ENCODE peak calls at places on chromosomes 12 and 14, in four cellular contexts. One of them, this sample, is unnamed. For H3K36me3, the result is how much of the 10 kb centered on the place peaks cover.

GRCh38 chr14:106378191-106378590 is 851.8 kb downstream of the TMEM121 start:
- DNase-seq in ascending aorta: no peak
- DNase-seq in aorta: no peak
- DNase-seq in brain microvascular endothelial cell: no peak
- DNase-seq in this sample: no peak

GRCh38 chr12:122819209-122819805 is 15.9 kb upstream of the HIP1R start:
- DNase-seq in aorta: peak
- DNase-seq in brain microvascular endothelial cell: no peak
- DNase-seq in ascending aorta: no peak
- DNase-seq in this sample: peak

GRCh38 chr14:79043194-79043889 is 873.2 kb downstream of the NRXN3 start:
- DNase-seq in brain microvascular endothelial cell: no peak
- DNase-seq in aorta: no peak
- DNase-seq in ascending aorta: no peak
- DNase-seq in this sample: no peak

GRCh38 chr12:105332925-105333324 is 2.4 kb downstream of the C12orf75 start:
- DNase-seq in ascending aorta: no peak
- DNase-seq in brain microvascular endothelial cell: no peak
- DNase-seq in aorta: no peak
- DNase-seq in this sample: no peak

GRCh38 chr14:105411017-105411941 is 8.3 kb upstream of the MTA1 start:
- DNase-seq in aorta: no peak
- DNase-seq in ascending aorta: no peak
- DNase-seq in brain microvascular endothelial cell: no peak
- DNase-seq in this sample: peak

GRCh38 chr14:98070521-98070920 is 1201.5 kb downstream of the BCL11B start:
- DNase-seq in ascending aorta: no peak
- DNase-seq in brain microvascular endothelial cell: no peak
- DNase-seq in aorta: no peak
- DNase-seq in this sample: no peak

GRCh38 chr12:89350260-89350659 is 2.0 kb downstream of the DUSP6 start:
- DNase-seq in aorta: no peak
- DNase-seq in brain microvascular endothelial cell: no peak
- DNase-seq in ascending aorta: no peak
- DNase-seq in this sample: no peak

GRCh38 chr12:131422744-131423143 is 288.1 kb upstream of the SFSWAP start:
- DNase-seq in aorta: no peak
- DNase-seq in ascending aorta: no peak
- DNase-seq in brain microvascular endothelial cell: no peak
- DNase-seq in this sample: no peak

GRCh38 chr14:91108941-91109611 is 4.8 kb upstream of the DGLUCY start:
- DNase-seq in aorta: no peak
- DNase-seq in ascending aorta: peak
- DNase-seq in brain microvascular endothelial cell: peak
- DNase-seq in this sample: peak

GRCh38 chr14:26887842-26888241 is 290.0 kb upstream of the NOVA1 start:
- DNase-seq in aorta: no peak
- DNase-seq in ascending aorta: peak
- DNase-seq in brain microvascular endothelial cell: no peak
- DNase-seq in this sample: no peak

GRCh38 chr14:99242816-99243795 is 28.9 kb downstream of the BCL11B start:
- DNase-seq in aorta: no peak
- DNase-seq in brain microvascular endothelial cell: no peak
- DNase-seq in ascending aorta: no peak
- DNase-seq in this sample: no peak

GRCh38 chr14:102928412-102929348 is 6.2 kb downstream of the AMN start:
- DNase-seq in ascending aorta: peak
- DNase-seq in brain microvascular endothelial cell: no peak
- DNase-seq in aorta: peak
- DNase-seq in this sample: peak

GRCh38 chr12:113108308-113108707 is 27.3 kb downstream of the RASAL1 start:
- DNase-seq in aorta: no peak
- DNase-seq in brain microvascular endothelial cell: no peak
- DNase-seq in ascending aorta: no peak
- DNase-seq in this sample: no peak

GRCh38 chr12:65534105-65534841 is 255.8 kb downstream of the MSRB3 start:
- DNase-seq in brain microvascular endothelial cell: no peak
- DNase-seq in aorta: no peak
- DNase-seq in ascending aorta: no peak
- DNase-seq in this sample: no peak

GRCh38 chr14:43116341-43116740 is 1390.7 kb downstream of the FSCB start:
- DNase-seq in ascending aorta: no peak
- DNase-seq in aorta: no peak
- DNase-seq in brain microvascular endothelial cell: no peak
- DNase-seq in this sample: no peak

GRCh38 chr12:105289114-105289904 is 41.2 kb upstream of the C12orf75 start:
- DNase-seq in ascending aorta: no peak
- DNase-seq in brain microvascular endothelial cell: peak
- DNase-seq in aorta: no peak
- DNase-seq in this sample: no peak

GRCh38 chr12:118061011-118061875 is at the start of gene WSB2:
- DNase-seq in aorta: peak
- DNase-seq in ascending aorta: peak
- DNase-seq in brain microvascular endothelial cell: peak
- DNase-seq in this sample: peak

GRCh38 chr14:64934338-64934939 is 8.1 kb downstream of the GPX2 start:
- DNase-seq in ascending aorta: no peak
- DNase-seq in brain microvascular endothelial cell: no peak
- DNase-seq in aorta: no peak
- DNase-seq in this sample: no peak

GRCh38 chr14:64929003-64929337 is 13.6 kb downstream of the GPX2 start:
- DNase-seq in aorta: no peak
- DNase-seq in ascending aorta: no peak
- DNase-seq in brain microvascular endothelial cell: no peak
- DNase-seq in this sample: no peak

GRCh38 chr14:64930085-64930843 is 12.3 kb downstream of the GPX2 start:
- DNase-seq in aorta: no peak
- DNase-seq in brain microvascular endothelial cell: no peak
- DNase-seq in ascending aorta: no peak
- DNase-seq in this sample: no peak

GRCh38 chr14:64931123-64931522 is 11.4 kb downstream of the GPX2 start:
- DNase-seq in ascending aorta: no peak
- DNase-seq in aorta: no peak
- DNase-seq in brain microvascular endothelial cell: no peak
- DNase-seq in this sample: no peak

DNA sequence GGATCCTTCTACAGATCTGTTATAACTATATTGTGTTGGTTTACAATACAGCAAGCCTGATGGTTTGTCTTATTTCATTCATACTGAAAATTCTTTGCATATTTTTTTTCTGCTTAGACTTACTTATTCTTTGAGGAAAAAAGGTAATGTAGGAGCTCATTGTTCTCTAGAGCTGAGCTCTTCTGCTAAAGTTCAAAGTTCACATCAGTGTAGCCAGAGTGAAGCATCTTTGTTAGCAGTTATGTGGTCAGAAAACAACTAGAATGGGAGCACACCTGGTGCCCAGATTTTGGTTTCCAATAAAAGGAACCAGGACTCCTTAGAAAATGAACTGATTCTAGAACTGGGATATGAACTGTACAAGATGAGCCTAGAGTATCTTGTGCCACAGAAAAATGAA is 10.3 kb downstream of the GPX2 start:
- DNase-seq in aorta: no peak
- DNase-seq in ascending aorta: no peak
- DNase-seq in brain microvascular endothelial cell: no peak
- DNase-seq in this sample: no peak
- H3K36me3 ChIP-seq in aorta: under half
- H3K36me3 ChIP-seq in ascending aorta: under half
- H3K36me3 ChIP-seq in brain microvascular endothelial cell: under half
- H3K36me3 ChIP-seq in this sample: under half

DNA sequence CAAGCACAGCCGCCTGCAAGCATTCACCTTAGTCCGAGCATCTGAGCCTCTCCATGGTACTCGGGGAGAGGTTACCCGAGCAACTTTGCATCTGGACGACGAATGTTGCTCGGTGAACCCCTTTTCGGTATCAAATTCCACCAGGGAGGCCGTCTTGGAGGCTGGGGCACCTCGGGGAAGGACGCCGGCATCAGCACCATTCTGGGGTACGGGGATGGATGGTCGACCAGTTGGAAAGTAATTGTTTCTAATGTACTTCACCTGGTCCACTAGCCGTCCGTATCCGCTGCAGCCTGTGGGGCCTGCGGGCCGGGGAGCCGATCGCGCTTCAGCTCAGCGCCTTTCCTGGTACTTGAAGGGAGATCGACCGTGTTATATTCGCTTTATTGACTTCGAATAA is 161.7 kb upstream of the RTL1 start:
- DNase-seq in aorta: peak
- DNase-seq in brain microvascular endothelial cell: no peak
- DNase-seq in ascending aorta: peak
- DNase-seq in this sample: no peak
- H3K36me3 ChIP-seq in aorta: under half
- H3K36me3 ChIP-seq in brain microvascular endothelial cell: half or more
- H3K36me3 ChIP-seq in ascending aorta: under half
- H3K36me3 ChIP-seq in this sample: under half

GRCh38 chr14:44942436-44942835 is 19.3 kb downstream of the KLHL28 start:
- DNase-seq in brain microvascular endothelial cell: no peak
- DNase-seq in aorta: no peak
- DNase-seq in ascending aorta: no peak
- DNase-seq in this sample: no peak
- H3K36me3 ChIP-seq in brain microvascular endothelial cell: under half
- H3K36me3 ChIP-seq in aorta: under half
- H3K36me3 ChIP-seq in ascending aorta: under half
- H3K36me3 ChIP-seq in this sample: under half

GRCh38 chr12:57823908-57824640 is 5.5 kb upstream of the AVIL start:
- DNase-seq in ascending aorta: no peak
- DNase-seq in aorta: no peak
- DNase-seq in brain microvascular endothelial cell: no peak
- DNase-seq in this sample: no peak

GRCh38 chr12:57825451-57825850 is 6.9 kb upstream of the AVIL start:
- DNase-seq in ascending aorta: no peak
- DNase-seq in aorta: no peak
- DNase-seq in brain microvascular endothelial cell: no peak
- DNase-seq in this sample: no peak

GRCh38 chr12:57823131-57823907 is 4.8 kb upstream of the AVIL start:
- DNase-seq in ascending aorta: no peak
- DNase-seq in brain microvascular endothelial cell: no peak
- DNase-seq in aorta: no peak
- DNase-seq in this sample: no peak

GRCh38 chr12:57821474-57822214 is 3.1 kb upstream of the AVIL start:
- DNase-seq in aorta: no peak
- DNase-seq in ascending aorta: no peak
- DNase-seq in brain microvascular endothelial cell: no peak
- DNase-seq in this sample: no peak

DNA sequence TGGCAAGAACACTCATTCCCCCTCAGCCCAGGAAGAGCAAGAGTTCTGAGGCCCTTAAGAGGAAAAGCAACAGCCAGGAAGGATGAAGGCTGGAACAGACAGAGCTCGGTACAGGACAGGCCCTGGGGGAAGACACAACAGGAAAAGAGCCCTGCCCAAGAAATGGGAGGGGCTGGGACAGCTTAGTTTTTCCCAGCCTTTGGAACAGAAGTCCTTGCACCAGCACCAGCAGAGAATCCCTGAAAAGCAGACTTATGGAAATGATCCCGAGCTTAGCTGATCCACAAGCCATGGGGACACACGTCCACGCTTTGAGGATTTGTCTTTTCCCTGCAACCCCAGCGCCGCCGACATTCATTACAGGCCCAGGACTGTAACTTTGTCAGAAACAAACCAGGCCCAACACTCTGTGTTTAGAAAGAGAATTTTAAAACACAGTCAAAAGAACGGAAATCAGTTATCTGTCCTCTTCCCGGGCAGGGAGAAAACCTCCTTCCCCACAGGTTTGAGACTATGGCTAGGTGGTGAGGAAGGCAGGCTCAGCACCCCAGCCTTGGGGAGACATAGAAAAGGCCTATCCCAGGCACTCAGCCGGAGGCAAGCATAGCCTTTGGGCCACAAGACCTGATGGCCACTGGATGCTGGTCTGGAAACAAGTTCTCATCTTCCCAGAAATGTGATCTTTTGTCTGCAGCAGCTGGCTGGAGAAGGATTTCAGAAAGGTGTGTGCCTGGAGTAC is 4.0 kb upstream of the AVIL start:
- DNase-seq in ascending aorta: no peak
- DNase-seq in brain microvascular endothelial cell: no peak
- DNase-seq in aorta: no peak
- DNase-seq in this sample: no peak
- H3K36me3 ChIP-seq in ascending aorta: half or more
- H3K36me3 ChIP-seq in brain microvascular endothelial cell: half or more
- H3K36me3 ChIP-seq in aorta: under half
- H3K36me3 ChIP-seq in this sample: half or more

GRCh38 chr14:64149921-64150320 is 144.2 kb downstream of the ESR2 start:
- DNase-seq in aorta: no peak
- DNase-seq in brain microvascular endothelial cell: no peak
- DNase-seq in ascending aorta: no peak
- DNase-seq in this sample: no peak

DNA sequence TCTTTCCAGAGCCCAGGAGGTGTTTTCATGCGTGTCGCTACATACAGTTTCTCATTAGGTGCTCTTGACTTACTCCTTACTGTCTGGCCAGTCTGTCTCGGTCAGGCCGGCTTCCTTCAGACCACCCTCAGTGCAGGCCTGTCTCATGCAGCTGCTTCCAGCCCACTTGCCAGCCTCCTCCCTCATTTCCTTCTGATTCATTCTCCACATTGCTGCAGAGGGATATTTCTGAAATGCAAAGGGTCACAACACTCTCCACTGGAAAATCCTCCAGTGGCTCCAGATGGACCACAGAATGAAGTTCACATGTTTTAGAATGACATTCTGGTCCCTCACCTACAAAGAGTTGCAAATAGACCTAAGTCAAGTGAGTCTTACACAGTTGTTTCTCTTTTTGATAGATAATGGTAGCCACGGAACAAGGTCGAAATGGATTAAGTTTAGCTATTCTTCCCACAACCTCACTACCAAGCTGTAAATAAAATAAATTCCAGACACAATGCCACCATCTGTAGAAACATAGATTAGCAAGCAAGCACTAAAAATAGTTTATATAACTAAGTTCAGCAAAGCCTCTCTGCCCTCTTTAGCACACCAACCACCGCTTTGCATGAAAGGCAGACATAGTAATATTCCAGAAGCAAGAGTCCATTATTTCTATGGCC is 146.9 kb downstream of the ESR2 start:
- DNase-seq in brain microvascular endothelial cell: peak
- DNase-seq in ascending aorta: no peak
- DNase-seq in aorta: no peak
- DNase-seq in this sample: no peak
- H3K36me3 ChIP-seq in brain microvascular endothelial cell: under half
- H3K36me3 ChIP-seq in ascending aorta: under half
- H3K36me3 ChIP-seq in aorta: under half
- H3K36me3 ChIP-seq in this sample: under half

GRCh38 chr12:132727091-132727794 is 16.6 kb downstream of the PGAM5 start:
- DNase-seq in aorta: no peak
- DNase-seq in ascending aorta: no peak
- DNase-seq in brain microvascular endothelial cell: no peak
- DNase-seq in this sample: no peak
- H3K36me3 ChIP-seq in aorta: under half
- H3K36me3 ChIP-seq in ascending aorta: half or more
- H3K36me3 ChIP-seq in brain microvascular endothelial cell: half or more
- H3K36me3 ChIP-seq in this sample: under half

This sample was measured in body of pancreas.